ENCODE peak calls at places on chromosomes 13 and 19, in ten cellular contexts. F is ascending aorta; Y is activated T-helper 1 cell treated with anti-CD3 and anti-CD28 coated beads, Interleukin-2, amount 50 U/mL, for 16 hours; J is NCI-H1105; R is upper lobe of right lung; P is HCEC 1CT; S is H9; B is HT1080; Q is neuronal stem cell; O is iris pigment epithelial cell. A is an unnamed sample.

GRCh38 chr19:2426661-2427322 is 594 bp downstream of the TIMM13 start:
- DNase-seq in J (no peak), F (no peak), B (peak), Q (peak), P (peak), R (peak), Y (no peak), S (peak), O (peak), A (peak)

GRCh38 chr13:21934309-21934708 is 263.4 kb downstream of the FGF9 start:
- DNase-seq in O (no peak), Y (no peak), J (peak), Q (no peak), R (no peak), P (no peak), S (no peak), F (no peak), B (no peak), A (no peak)

GRCh38 chr13:47474326-47474725 is 526.7 kb downstream of the SUCLA2 start:
- DNase-seq in P (no peak), S (no peak), B (no peak), R (no peak), J (no peak), O (no peak), Q (no peak), F (no peak), Y (no peak), A (no peak)

GRCh38 chr19:54457773-54458647 is 5.6 kb downstream of the LENG9 start:
- DNase-seq in F (no peak), Q (no peak), B (no peak), S (no peak), R (no peak), O (no peak), J (no peak), P (no peak), Y (no peak), A (no peak)

GRCh38 chr19:3520166-3521103 is 14.3 kb downstream of the FZR1 start:
- DNase-seq in O (no peak), R (peak), Y (no peak), S (peak), B (no peak), J (no peak), P (no peak), F (no peak), Q (no peak), A (no peak)

GRCh38 chr13:71663431-71663830 is 203.6 kb downstream of the DACH1 start:
- DNase-seq in J (no peak), F (no peak), R (no peak), B (no peak), O (no peak), S (no peak), P (no peak), Q (no peak), Y (no peak), A (no peak)

GRCh38 chr13:27638521-27638920 is 16.8 kb downstream of the POLR1D start:
- DNase-seq in R (no peak), J (no peak), F (no peak), O (peak), Q (no peak), S (no peak), B (no peak), Y (no peak), P (no peak), A (peak)

GRCh38 chr13:78608705-78609463 is 5.5 kb upstream of the POU4F1 start:
- DNase-seq in Q (peak), O (no peak), F (no peak), J (no peak), B (no peak), S (peak), Y (no peak), P (no peak), R (no peak), A (no peak)

GRCh38 chr19:48391100-48392005 is at the start of gene KDELR1:
- DNase-seq in Q (peak), P (peak), F (no peak), O (peak), Y (peak), J (peak), B (peak), R (peak), S (peak), A (peak)

GRCh38 chr19:6765738-6766356 is 1.4 kb downstream of the SH2D3A start:
- DNase-seq in R (peak), S (peak), F (no peak), O (no peak), B (peak), Q (no peak), Y (no peak), P (no peak), J (peak), A (no peak)

GRCh38 chr13:33634526-33635111 is 183.3 kb upstream of the RFC3 start:
- DNase-seq in Y (no peak), B (no peak), R (no peak), O (peak), F (no peak), J (no peak), P (no peak), S (no peak), Q (no peak), A (no peak)

GRCh38 chr19:57106646-57107235 is 13.0 kb upstream of the USP29 start:
- DNase-seq in F (no peak), J (no peak), R (no peak), B (no peak), Q (no peak), Y (no peak), O (no peak), P (no peak), S (no peak), A (no peak)

GRCh38 chr19:41376241-41376997 is at the start of gene TMEM91:
- DNase-seq in Q (no peak), J (peak), F (no peak), R (peak), B (no peak), Y (no peak), S (peak), O (peak), P (no peak), A (peak)

GRCh38 chr19:31826325-31826724 is 477.1 kb upstream of the TSHZ3 start:
- DNase-seq in Y (no peak), J (no peak), O (no peak), R (no peak), Q (no peak), F (no peak), P (no peak), B (no peak), S (no peak), A (no peak)

GRCh38 chr13:65677906-65678305 is 1552.2 kb downstream of the PCDH9 start:
- DNase-seq in S (no peak), P (peak), Q (no peak), Y (no peak), O (peak), F (no peak), J (no peak), B (peak), R (no peak), A (peak)

A was measured in GM03348.